ENCODE peak calls at places on chromosome 2, in four cellular contexts. C is activated CD4-positive, alpha-beta T cell treated with anti-CD3 and anti-CD28 coated beads for 4 hours; B is IMR-90; E is glomerular endothelial cell. Y is an unnamed sample.

GRCh38 chr2:159903404-159904126 is 105.6 kb upstream of the CD302 start:
- DNase-seq in C (peak), B (no peak), E (peak), Y (no peak)

GRCh38 chr2:223943561-223944008 is 1.6 kb downstream of the WDFY1 start:
- DNase-seq in C (no peak), B (peak), E (peak), Y (no peak)

GRCh38 chr2:20304411-20304810 is 46.2 kb downstream of the PUM2 start:
- DNase-seq in C (no peak), B (peak), E (no peak), Y (no peak)

GRCh38 chr2:14720319-14720718 is 87.8 kb downstream of the LRATD1 start:
- DNase-seq in C (no peak), B (peak), E (no peak), Y (no peak)

GRCh38 chr2:120526047-120526562 is 180.2 kb downstream of the INHBB start:
- DNase-seq in C (no peak), B (no peak), E (no peak), Y (no peak)

GRCh38 chr2:137133231-137133630 is 367.9 kb downstream of the THSD7B start:
- DNase-seq in C (no peak), B (no peak), E (no peak), Y (no peak)

GRCh38 chr2:175008801-175009495 is 3.8 kb upstream of the CHN1 start:
- DNase-seq in C (no peak), B (no peak), E (no peak), Y (no peak)

GRCh38 chr2:86441789-86442641 is 844 bp downstream of the KDM3A start:
- DNase-seq in C (peak), B (peak), E (peak), Y (no peak)

GRCh38 chr2:205775091-205775876 is 93.0 kb downstream of the NRP2 start:
- DNase-seq in C (no peak), B (peak), E (no peak), Y (no peak)

GRCh38 chr2:130963849-130964793 is 127.4 kb downstream of the ARHGEF4 start:
- DNase-seq in C (no peak), B (no peak), E (no peak), Y (no peak)

GRCh38 chr2:85410584-85411404 is 628 bp upstream of the CAPG start:
- DNase-seq in C (no peak), B (no peak), E (no peak), Y (no peak)

GRCh38 chr2:130864830-130865229 is 28.1 kb downstream of the ARHGEF4 start:
- DNase-seq in C (no peak), B (peak), E (peak), Y (peak)

GRCh38 chr2:239695106-239695727 is 294.4 kb upstream of the HDAC4 start:
- DNase-seq in C (no peak), B (no peak), E (no peak), Y (no peak)

GRCh38 chr2:30267161-30267568 is 35.8 kb downstream of the LBH start:
- DNase-seq in C (peak), B (no peak), E (no peak), Y (no peak)

GRCh38 chr2:105455488-105455991 is 56.7 kb upstream of the FHL2 start:
- DNase-seq in C (no peak), B (peak), E (peak), Y (no peak)

Y was measured in SK-N-MC.